ENCODE peak calls at places on chromosomes 13 and 19, in ten cellular contexts. One of them, this sample, is unnamed.

GRCh38 chr13:41465215-41465907 is 8.0 kb downstream of the RGCC start:
- DNase-seq in dorsolateral prefrontal cortex: no peak
- DNase-seq in neural crest cell: no peak
- DNase-seq in tibial artery: peak; percentile 64
- DNase-seq in ovary: no peak
- DNase-seq in neural progenitor cell: no peak
- DNase-seq in CD8-positive, alpha-beta T cell: peak; percentile 91
- DNase-seq in esophagus squamous epithelium: peak; percentile 24
- DNase-seq in AG09319: no peak
- DNase-seq in WTC11: no peak
- DNase-seq in this sample: no peak

GRCh38 chr13:50365300-50365682 is 350.0 kb downstream of the KCNRG start:
- DNase-seq in dorsolateral prefrontal cortex: no peak
- DNase-seq in neural crest cell: no peak
- DNase-seq in tibial artery: no peak
- DNase-seq in ovary: no peak
- DNase-seq in neural progenitor cell: no peak
- DNase-seq in CD8-positive, alpha-beta T cell: no peak
- DNase-seq in esophagus squamous epithelium: no peak
- DNase-seq in AG09319: no peak
- DNase-seq in WTC11: no peak
- DNase-seq in this sample: no peak

GRCh38 chr13:103694471-103694870 is 628.3 kb upstream of the SLC10A2 start:
- DNase-seq in dorsolateral prefrontal cortex: no peak
- DNase-seq in neural crest cell: no peak
- DNase-seq in tibial artery: no peak
- DNase-seq in ovary: no peak
- DNase-seq in neural progenitor cell: no peak
- DNase-seq in CD8-positive, alpha-beta T cell: no peak
- DNase-seq in esophagus squamous epithelium: no peak
- DNase-seq in AG09319: no peak
- DNase-seq in WTC11: no peak
- DNase-seq in this sample: no peak

GRCh38 chr19:50315773-50316448 is 13.3 kb downstream of the KCNC3 start:
- DNase-seq in dorsolateral prefrontal cortex: no peak
- DNase-seq in neural crest cell: no peak
- DNase-seq in tibial artery: no peak
- DNase-seq in ovary: no peak
- DNase-seq in neural progenitor cell: peak; percentile 83
- DNase-seq in CD8-positive, alpha-beta T cell: no peak
- DNase-seq in esophagus squamous epithelium: no peak
- DNase-seq in AG09319: no peak
- DNase-seq in WTC11: peak; percentile 75
- DNase-seq in this sample: no peak

GRCh38 chr19:1601613-1602064 is 3.6 kb downstream of the UQCR11 start:
- DNase-seq in dorsolateral prefrontal cortex: no peak
- DNase-seq in neural crest cell: no peak
- DNase-seq in tibial artery: no peak
- DNase-seq in ovary: no peak
- DNase-seq in neural progenitor cell: no peak
- DNase-seq in CD8-positive, alpha-beta T cell: no peak
- DNase-seq in esophagus squamous epithelium: no peak
- DNase-seq in AG09319: no peak
- DNase-seq in WTC11: no peak
- DNase-seq in this sample: no peak

GRCh38 chr19:12195501-12195860 is 32.6 kb downstream of the ZNF136 start:
- DNase-seq in dorsolateral prefrontal cortex: no peak
- DNase-seq in neural crest cell: no peak
- DNase-seq in tibial artery: no peak
- DNase-seq in ovary: no peak
- DNase-seq in neural progenitor cell: no peak
- DNase-seq in CD8-positive, alpha-beta T cell: no peak
- DNase-seq in esophagus squamous epithelium: no peak
- DNase-seq in AG09319: no peak
- DNase-seq in WTC11: peak; percentile 25
- DNase-seq in this sample: no peak

GRCh38 chr19:296476-297225 is 5.4 kb upstream of the PLPP2 start:
- DNase-seq in dorsolateral prefrontal cortex: no peak
- DNase-seq in neural crest cell: no peak
- DNase-seq in tibial artery: peak; percentile 67
- DNase-seq in ovary: no peak
- DNase-seq in neural progenitor cell: no peak
- DNase-seq in CD8-positive, alpha-beta T cell: no peak
- DNase-seq in esophagus squamous epithelium: no peak
- DNase-seq in AG09319: no peak
- DNase-seq in WTC11: no peak
- DNase-seq in this sample: no peak

GRCh38 chr19:860481-861098 is 1.1 kb downstream of the CFD start:
- DNase-seq in dorsolateral prefrontal cortex: no peak
- DNase-seq in neural crest cell: no peak
- DNase-seq in tibial artery: peak; percentile 77
- DNase-seq in ovary: no peak
- DNase-seq in neural progenitor cell: peak; percentile 75
- DNase-seq in CD8-positive, alpha-beta T cell: peak; percentile 75
- DNase-seq in esophagus squamous epithelium: no peak
- DNase-seq in AG09319: peak; percentile 51
- DNase-seq in WTC11: peak; percentile 60
- DNase-seq in this sample: peak; percentile 78

GRCh38 chr19:33763661-33764343 is 32.9 kb upstream of the KCTD15 start:
- DNase-seq in dorsolateral prefrontal cortex: peak; percentile 62
- DNase-seq in neural crest cell: no peak
- DNase-seq in tibial artery: no peak
- DNase-seq in ovary: no peak
- DNase-seq in neural progenitor cell: no peak
- DNase-seq in CD8-positive, alpha-beta T cell: no peak
- DNase-seq in esophagus squamous epithelium: no peak
- DNase-seq in AG09319: no peak
- DNase-seq in WTC11: no peak
- DNase-seq in this sample: no peak

GRCh38 chr19:6682607-6683128 is 12.7 kb upstream of the TNFSF14 start:
- DNase-seq in dorsolateral prefrontal cortex: no peak
- DNase-seq in neural crest cell: no peak
- DNase-seq in tibial artery: no peak
- DNase-seq in ovary: no peak
- DNase-seq in neural progenitor cell: no peak
- DNase-seq in CD8-positive, alpha-beta T cell: no peak
- DNase-seq in esophagus squamous epithelium: no peak
- DNase-seq in AG09319: no peak
- DNase-seq in WTC11: no peak
- DNase-seq in this sample: no peak

GRCh38 chr13:72745260-72745659 is 17.5 kb downstream of the BORA start:
- DNase-seq in dorsolateral prefrontal cortex: no peak
- DNase-seq in neural crest cell: no peak
- DNase-seq in tibial artery: no peak
- DNase-seq in ovary: no peak
- DNase-seq in neural progenitor cell: no peak
- DNase-seq in CD8-positive, alpha-beta T cell: no peak
- DNase-seq in esophagus squamous epithelium: no peak
- DNase-seq in AG09319: no peak
- DNase-seq in WTC11: no peak
- DNase-seq in this sample: no peak

DNA sequence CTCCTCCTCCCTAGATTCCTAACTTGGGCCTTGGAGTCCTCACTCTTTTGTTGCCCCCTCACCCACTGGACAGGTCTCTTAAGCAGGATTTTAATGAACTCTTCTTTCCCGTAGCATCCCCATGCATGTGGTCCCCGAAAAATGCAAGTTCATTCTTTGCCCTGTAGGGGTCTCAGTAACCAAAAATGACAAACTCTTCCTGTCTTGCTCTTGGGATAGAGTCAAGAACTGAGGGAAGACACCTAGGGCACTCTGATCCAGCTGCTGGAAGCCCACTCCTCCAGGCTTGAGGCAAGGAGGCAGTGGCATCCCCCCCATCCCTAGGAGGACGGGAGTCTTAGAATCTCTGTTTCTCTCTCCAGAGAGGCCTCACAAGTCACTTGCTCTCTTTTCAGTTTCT is 987.0 kb downstream of the DIAPH3 start:
- DNase-seq in dorsolateral prefrontal cortex: no peak
- DNase-seq in neural crest cell: no peak
- DNase-seq in tibial artery: no peak
- DNase-seq in ovary: no peak
- DNase-seq in neural progenitor cell: no peak
- DNase-seq in CD8-positive, alpha-beta T cell: no peak
- DNase-seq in esophagus squamous epithelium: no peak
- DNase-seq in AG09319: no peak
- DNase-seq in WTC11: no peak
- DNase-seq in this sample: no peak
- TF ChIP-seq CTCF in dorsolateral prefrontal cortex: no peak
- TF ChIP-seq CTCF in neural crest cell: peak; percentile 32
- TF ChIP-seq CTCF in tibial artery: no peak
- TF ChIP-seq CTCF in ovary: no peak
- TF ChIP-seq CTCF in neural progenitor cell: peak; percentile 26
- TF ChIP-seq CTCF in CD8-positive, alpha-beta T cell: no peak
- TF ChIP-seq CTCF in esophagus squamous epithelium: no peak
- TF ChIP-seq CTCF in AG09319: no peak
- TF ChIP-seq CTCF in WTC11: peak; percentile 42
- TF ChIP-seq CTCF in this sample: peak; percentile 45

GRCh38 chr19:39125554-39126311 is at the start of gene PAK4:
- DNase-seq in dorsolateral prefrontal cortex: peak; percentile 98
- DNase-seq in neural crest cell: peak; percentile 97
- DNase-seq in tibial artery: peak; percentile 98
- DNase-seq in ovary: peak; percentile 99
- DNase-seq in neural progenitor cell: peak; percentile 99
- DNase-seq in CD8-positive, alpha-beta T cell: peak; percentile 97
- DNase-seq in esophagus squamous epithelium: peak; percentile 80
- DNase-seq in AG09319: peak; percentile 89
- DNase-seq in WTC11: peak; percentile 98
- DNase-seq in this sample: peak; percentile 98

GRCh38 chr19:39124136-39124764 is 1.3 kb upstream of the PAK4 start:
- DNase-seq in dorsolateral prefrontal cortex: no peak
- DNase-seq in neural crest cell: no peak
- DNase-seq in tibial artery: no peak
- DNase-seq in ovary: no peak
- DNase-seq in neural progenitor cell: no peak
- DNase-seq in CD8-positive, alpha-beta T cell: no peak
- DNase-seq in esophagus squamous epithelium: no peak
- DNase-seq in AG09319: no peak
- DNase-seq in WTC11: no peak
- DNase-seq in this sample: no peak

GRCh38 chr19:39125199-39125553 is 410 bp upstream of the PAK4 start:
- DNase-seq in dorsolateral prefrontal cortex: no peak
- DNase-seq in neural crest cell: no peak
- DNase-seq in tibial artery: no peak
- DNase-seq in ovary: no peak
- DNase-seq in neural progenitor cell: no peak
- DNase-seq in CD8-positive, alpha-beta T cell: no peak
- DNase-seq in esophagus squamous epithelium: no peak
- DNase-seq in AG09319: no peak
- DNase-seq in WTC11: no peak
- DNase-seq in this sample: no peak

GRCh38 chr19:39126312-39126561 is 651 bp downstream of the PAK4 start:
- DNase-seq in dorsolateral prefrontal cortex: no peak
- DNase-seq in neural crest cell: no peak
- DNase-seq in tibial artery: no peak
- DNase-seq in ovary: no peak
- DNase-seq in neural progenitor cell: no peak
- DNase-seq in CD8-positive, alpha-beta T cell: no peak
- DNase-seq in esophagus squamous epithelium: no peak
- DNase-seq in AG09319: no peak
- DNase-seq in WTC11: no peak
- DNase-seq in this sample: no peak

GRCh38 chr19:39122934-39123731 is 2.5 kb upstream of the PAK4 start:
- DNase-seq in dorsolateral prefrontal cortex: no peak
- DNase-seq in neural crest cell: no peak
- DNase-seq in tibial artery: no peak
- DNase-seq in ovary: no peak
- DNase-seq in neural progenitor cell: no peak
- DNase-seq in CD8-positive, alpha-beta T cell: no peak
- DNase-seq in esophagus squamous epithelium: no peak
- DNase-seq in AG09319: no peak
- DNase-seq in WTC11: no peak
- DNase-seq in this sample: no peak
- TF ChIP-seq CTCF in dorsolateral prefrontal cortex: no peak
- TF ChIP-seq CTCF in neural crest cell: no peak
- TF ChIP-seq CTCF in tibial artery: no peak
- TF ChIP-seq CTCF in ovary: no peak
- TF ChIP-seq CTCF in neural progenitor cell: no peak
- TF ChIP-seq CTCF in CD8-positive, alpha-beta T cell: no peak
- TF ChIP-seq CTCF in esophagus squamous epithelium: no peak
- TF ChIP-seq CTCF in AG09319: no peak
- TF ChIP-seq CTCF in WTC11: no peak
- TF ChIP-seq CTCF in this sample: no peak

GRCh38 chr13:94175076-94175475 is 304.4 kb downstream of the DCT start:
- DNase-seq in dorsolateral prefrontal cortex: no peak
- DNase-seq in neural crest cell: no peak
- DNase-seq in tibial artery: no peak
- DNase-seq in ovary: no peak
- DNase-seq in neural progenitor cell: no peak
- DNase-seq in CD8-positive, alpha-beta T cell: no peak
- DNase-seq in esophagus squamous epithelium: no peak
- DNase-seq in AG09319: no peak
- DNase-seq in WTC11: no peak
- DNase-seq in this sample: no peak

GRCh38 chr13:94169783-94170513 is 309.5 kb downstream of the DCT start:
- DNase-seq in dorsolateral prefrontal cortex: no peak
- DNase-seq in neural crest cell: no peak
- DNase-seq in tibial artery: peak; percentile 55
- DNase-seq in ovary: no peak
- DNase-seq in neural progenitor cell: peak; percentile 25
- DNase-seq in CD8-positive, alpha-beta T cell: no peak
- DNase-seq in esophagus squamous epithelium: no peak
- DNase-seq in AG09319: no peak
- DNase-seq in WTC11: peak; percentile 15
- DNase-seq in this sample: no peak

GRCh38 chr13:94176576-94176975 is 302.9 kb downstream of the DCT start:
- DNase-seq in dorsolateral prefrontal cortex: no peak
- DNase-seq in neural crest cell: no peak
- DNase-seq in tibial artery: no peak
- DNase-seq in ovary: no peak
- DNase-seq in neural progenitor cell: no peak
- DNase-seq in CD8-positive, alpha-beta T cell: no peak
- DNase-seq in esophagus squamous epithelium: no peak
- DNase-seq in AG09319: no peak
- DNase-seq in WTC11: no peak
- DNase-seq in this sample: no peak

GRCh38 chr13:94174009-94174408 is 305.5 kb downstream of the DCT start:
- DNase-seq in dorsolateral prefrontal cortex: no peak
- DNase-seq in neural crest cell: no peak
- DNase-seq in tibial artery: no peak
- DNase-seq in ovary: no peak
- DNase-seq in neural progenitor cell: no peak
- DNase-seq in CD8-positive, alpha-beta T cell: no peak
- DNase-seq in esophagus squamous epithelium: no peak
- DNase-seq in AG09319: no peak
- DNase-seq in WTC11: no peak
- DNase-seq in this sample: no peak

GRCh38 chr13:94173312-94173854 is 306.1 kb downstream of the DCT start:
- DNase-seq in dorsolateral prefrontal cortex: no peak
- DNase-seq in neural crest cell: no peak
- DNase-seq in tibial artery: no peak
- DNase-seq in ovary: no peak
- DNase-seq in neural progenitor cell: no peak
- DNase-seq in CD8-positive, alpha-beta T cell: no peak
- DNase-seq in esophagus squamous epithelium: no peak
- DNase-seq in AG09319: no peak
- DNase-seq in WTC11: no peak
- DNase-seq in this sample: no peak
- TF ChIP-seq CTCF in dorsolateral prefrontal cortex: no peak
- TF ChIP-seq CTCF in neural crest cell: no peak
- TF ChIP-seq CTCF in tibial artery: no peak
- TF ChIP-seq CTCF in ovary: no peak
- TF ChIP-seq CTCF in neural progenitor cell: no peak
- TF ChIP-seq CTCF in CD8-positive, alpha-beta T cell: no peak
- TF ChIP-seq CTCF in esophagus squamous epithelium: no peak
- TF ChIP-seq CTCF in AG09319: no peak
- TF ChIP-seq CTCF in WTC11: no peak
- TF ChIP-seq CTCF in this sample: no peak

GRCh38 chr19:43425567-43426392 is 11.1 kb downstream of the TEX101 start:
- DNase-seq in dorsolateral prefrontal cortex: no peak
- DNase-seq in neural crest cell: no peak
- DNase-seq in tibial artery: no peak
- DNase-seq in ovary: no peak
- DNase-seq in neural progenitor cell: peak; percentile 41
- DNase-seq in CD8-positive, alpha-beta T cell: peak; percentile 25
- DNase-seq in esophagus squamous epithelium: no peak
- DNase-seq in AG09319: no peak
- DNase-seq in WTC11: no peak
- DNase-seq in this sample: no peak
- TF ChIP-seq CTCF in dorsolateral prefrontal cortex: peak; percentile 27
- TF ChIP-seq CTCF in neural crest cell: peak; percentile 55
- TF ChIP-seq CTCF in tibial artery: no peak
- TF ChIP-seq CTCF in ovary: no peak
- TF ChIP-seq CTCF in neural progenitor cell: peak; percentile 58
- TF ChIP-seq CTCF in CD8-positive, alpha-beta T cell: peak; percentile 44
- TF ChIP-seq CTCF in esophagus squamous epithelium: peak; percentile 23
- TF ChIP-seq CTCF in AG09319: peak; percentile 68
- TF ChIP-seq CTCF in WTC11: no peak
- TF ChIP-seq CTCF in this sample: no peak